ENCODE peak calls at places on chromosomes 16 and 17, in five cellular contexts. D is effector memory CD4-positive, alpha-beta T cell; M is gastrocnemius medialis; T is K562; R is fibroblast of the aortic adventitia. K is an unnamed sample.

GRCh38 chr16:88387941-88388627 is 5.3 kb downstream of the ZNF469 start:
- DNase-seq in M (no peak), T (no peak), D (no peak), R (no peak), K (peak; percentile 66)

GRCh38 chr16:79777679-79778078 is 177.1 kb upstream of the MAF start:
- DNase-seq in D (no peak), M (no peak), T (no peak), R (no peak), K (no peak)

GRCh38 chr17:18066866-18067265 is 20.9 kb upstream of the DRG2 start:
- DNase-seq in T (no peak), R (no peak), M (no peak), D (no peak), K (no peak)

GRCh38 chr17:47978324-47978723 is 7.4 kb downstream of the CDK5RAP3 start:
- DNase-seq in D (no peak), R (peak; percentile 68), M (peak; percentile 8), T (peak; percentile 80), K (peak; percentile 64)

GRCh38 chr16:75106351-75107274 is 10.0 kb downstream of the LDHD start:
- DNase-seq in R (no peak), T (no peak), D (no peak), M (no peak), K (no peak)

GRCh38 chr16:22314661-22315626 is 17.7 kb downstream of the POLR3E start:
- DNase-seq in D (no peak), T (no peak), R (no peak), M (no peak), K (no peak)

GRCh38 chr17:71980171-71980570 is 140.6 kb upstream of the SOX9 start:
- DNase-seq in M (no peak), D (no peak), T (no peak), R (no peak), K (no peak)

GRCh38 chr17:82874011-82874835 is 34.4 kb upstream of the ZNF750 start:
- DNase-seq in M (no peak), R (no peak), D (no peak), T (no peak), K (no peak)

GRCh38 chr16:85157813-85158701 is 45.8 kb upstream of the CIBAR2 start:
- DNase-seq in M (no peak), D (no peak), R (no peak), T (no peak), K (no peak)

GRCh38 chr17:20191066-20191465 is 181.9 kb downstream of the SPECC1 start:
- DNase-seq in D (no peak), R (peak; percentile 78), M (no peak), T (no peak), K (peak; percentile 95)

GRCh38 chr17:34981538-34982241 is 1.4 kb downstream of the LIG3 start:
- DNase-seq in T (peak; percentile 40), R (peak; percentile 28), D (no peak), M (no peak), K (peak; percentile 47)

GRCh38 chr17:65181237-65182061 is 44.3 kb downstream of the RGS9 start:
- DNase-seq in D (no peak), R (no peak), M (no peak), T (no peak), K (peak; percentile 31)

GRCh38 chr17:34306466-34306865 is 12.8 kb upstream of the CCL8 start:
- DNase-seq in R (peak; percentile 94), M (peak; percentile 9), T (no peak), D (no peak), K (peak; percentile 70)

GRCh38 chr16:72947379-72948237 is 100.3 kb downstream of the ZFHX3 start:
- DNase-seq in D (no peak), R (peak; percentile 25), M (no peak), T (no peak), K (peak; percentile 27)

GRCh38 chr17:68035131-68035522 is 408 bp upstream of the KPNA2 start:
- DNase-seq in M (peak; percentile 87), D (no peak), R (no peak), T (no peak), K (no peak)

GRCh38 chr16:5633845-5634440 is 536.3 kb upstream of the EEF2KMT start:
- DNase-seq in T (peak; percentile 35), R (no peak), D (no peak), M (no peak), K (peak; percentile 8)

GRCh38 chr16:8935989-8936388 is 27.7 kb downstream of the USP7 start:
- DNase-seq in M (no peak), T (peak; percentile 49), R (no peak), D (no peak), K (no peak)

GRCh38 chr16:72400257-72401078 is 228.5 kb upstream of the PMFBP1 start:
- DNase-seq in T (peak; percentile 59), R (peak; percentile 82), M (no peak), D (no peak), K (peak; percentile 82)

GRCh38 chr16:53651357-53651756 is 52.3 kb downstream of the RPGRIP1L start:
- DNase-seq in R (no peak), T (no peak), D (no peak), M (no peak), K (no peak)

GRCh38 chr17:79664925-79665738 is 54.3 kb upstream of the RBFOX3 start:
- DNase-seq in D (no peak), M (no peak), T (no peak), R (peak; percentile 56), K (peak; percentile 67)

GRCh38 chr16:55480228-55480655 is 1.2 kb downstream of the MMP2 start:
- DNase-seq in M (peak; percentile 58), R (peak; percentile 96), D (no peak), T (no peak), K (peak; percentile 95)

GRCh38 chr16:87664792-87665191 is 62.5 kb downstream of the JPH3 start:
- DNase-seq in D (no peak), T (no peak), R (no peak), M (no peak), K (no peak)

GRCh38 chr16:85259831-85260165 is 147.5 kb upstream of the CIBAR2 start:
- DNase-seq in T (no peak), M (no peak), D (no peak), R (no peak), K (no peak)

GRCh38 chr17:68288804-68289203 is 2.1 kb downstream of the SLC16A6 start:
- DNase-seq in D (no peak), M (no peak), T (no peak), R (no peak), K (no peak)

GRCh38 chr16:17515421-17516210 is 44.9 kb upstream of the XYLT1 start:
- DNase-seq in D (no peak), M (no peak), R (peak; percentile 86), T (no peak), K (peak; percentile 52)

GRCh38 chr16:12685806-12686205 is 117.9 kb downstream of the CPPED1 start:
- DNase-seq in T (no peak), R (no peak), M (no peak), D (no peak), K (no peak)

GRCh38 chr16:83733301-83733700 is 74.5 kb upstream of the HSBP1 start:
- DNase-seq in T (no peak), R (no peak), M (no peak), D (no peak), K (peak; percentile 7)

GRCh38 chr16:2966043-2966802 is 2.1 kb downstream of the KREMEN2 start:
- DNase-seq in T (no peak), M (no peak), R (no peak), D (no peak), K (no peak)

GRCh38 chr17:74351552-74352210 is 10.0 kb downstream of the BTBD17 start:
- DNase-seq in D (no peak), T (peak; percentile 41), R (no peak), M (no peak), K (no peak)

GRCh38 chr16:2039286-2040030 is 8.2 kb downstream of the NTHL1 start:
- DNase-seq in D (no peak), M (peak; percentile 40), R (peak; percentile 62), T (no peak), K (peak; percentile 36)

GRCh38 chr17:78979780-78980623 is at the start of gene LGALS3BP:
- DNase-seq in R (peak; percentile 83), M (no peak), D (peak; percentile 2), T (no peak), K (peak; percentile 82)

GRCh38 chr17:80418589-80418988 is 3.6 kb downstream of the ENDOV start:
- DNase-seq in R (no peak), D (no peak), M (no peak), T (no peak), K (no peak)

GRCh38 chr16:12590963-12591362 is 212.7 kb downstream of the CPPED1 start:
- DNase-seq in R (no peak), D (no peak), M (no peak), T (no peak), K (no peak)

GRCh38 chr17:3004150-3004801 is 59.1 kb downstream of the OR1D5 start:
- DNase-seq in R (peak; percentile 99), T (no peak), D (peak; percentile 21), M (peak; percentile 89), K (peak; percentile 99)
- H3K4me3 ChIP-seq in R (peak overlapping the region; percentile 17), T (no peak overlapping the region), D (peak overlapping the region; percentile 40), M (peak overlapping the region; percentile 38), K (no peak overlapping the region)

GRCh38 chr17:4711671-4712111 is 1.3 kb downstream of the ARRB2 start:
- DNase-seq in T (no peak), M (peak; percentile 35), R (no peak), D (no peak), K (no peak)
- H3K4me3 ChIP-seq in T (no peak overlapping the region), M (peak overlapping the region; percentile 66), R (no peak overlapping the region), D (peak overlapping the region; percentile 75), K (no peak overlapping the region)

DNA sequence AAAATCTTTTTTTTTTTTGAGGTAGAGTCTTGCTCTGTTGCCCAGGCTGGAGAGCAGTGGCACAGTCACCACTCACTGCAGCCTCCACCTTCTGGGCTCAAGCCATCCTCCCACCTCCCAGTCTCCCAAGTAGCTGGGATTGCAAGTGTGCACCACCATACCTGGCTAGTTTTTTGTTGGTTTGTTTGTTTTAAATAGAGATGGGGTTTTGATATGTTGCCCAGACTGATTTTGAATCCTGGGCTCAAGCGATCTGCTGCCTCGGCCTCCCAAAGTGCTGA is 2.0 kb downstream of the LRRC37B start:
- DNase-seq in T (no peak), D (no peak), M (no peak), R (no peak), K (no peak)
- H3K4me3 ChIP-seq in T (peak overlapping the region; percentile 94), D (peak overlapping the region; percentile 94), M (peak overlapping the region; percentile 82), R (peak overlapping the region; percentile 99), K (peak overlapping the region; percentile 93)

GRCh38 chr17:81428121-81428515 is 32.9 kb downstream of the BAHCC1 start:
- DNase-seq in T (no peak), M (no peak), D (no peak), R (no peak), K (peak; percentile 38)

GRCh38 chr17:81428521-81428920 is 33.3 kb downstream of the BAHCC1 start:
- DNase-seq in T (no peak), D (no peak), R (no peak), M (no peak), K (no peak)

GRCh38 chr17:81428945-81429344 is 33.7 kb downstream of the BAHCC1 start:
- DNase-seq in M (no peak), T (no peak), D (no peak), R (no peak), K (no peak)

GRCh38 chr17:81429813-81430510 is 34.7 kb downstream of the BAHCC1 start:
- DNase-seq in D (no peak), M (no peak), T (no peak), R (peak; percentile 55), K (no peak)

DNA sequence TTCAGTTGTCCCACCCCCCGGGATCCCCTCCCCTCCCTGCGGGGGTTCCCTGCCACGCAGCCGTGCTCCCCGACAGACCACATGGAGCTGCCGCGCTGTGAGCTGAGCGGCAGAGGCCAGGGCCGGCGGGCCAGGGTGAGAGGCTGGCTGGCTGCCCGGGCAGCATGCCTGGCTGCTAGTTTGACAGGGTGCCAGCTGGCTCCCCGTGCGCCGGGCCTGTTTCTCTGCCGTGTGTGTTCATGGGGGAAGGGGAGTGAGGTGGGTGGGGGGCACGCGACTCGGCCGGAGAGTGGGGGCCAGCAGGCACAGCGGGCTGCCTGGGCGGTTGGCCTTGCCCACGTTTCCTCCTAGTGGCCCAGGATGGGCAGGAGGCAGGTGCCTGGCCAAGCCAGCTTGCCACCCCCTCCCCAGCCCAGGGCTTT is 34.1 kb downstream of the BAHCC1 start:
- DNase-seq in T (no peak), M (no peak), D (no peak), R (peak; percentile 72), K (peak; percentile 64)
- H3K4me3 ChIP-seq in T (no peak overlapping the region), M (peak overlapping the region; percentile 19), D (no peak overlapping the region), R (no peak overlapping the region), K (no peak overlapping the region)